ENCODE peak calls at places on chromosomes 1 and 21, in nine cellular contexts. T, O, Q, P, H, Z, A, Y and I are unnamed samples.

GRCh38 chr21:45570826-45571601 is 28.8 kb upstream of the SLC19A1 start:
- DNase-seq in Y (no peak), O (no peak), Q (peak; percentile 55), Z (peak; percentile 31), A (peak; percentile 81), T (no peak), H (peak; percentile 94), P (no peak), I (no peak)

GRCh38 chr1:207361910-207362309 is 40.4 kb downstream of the CD55 start:
- DNase-seq in A (no peak), Y (no peak), H (no peak), O (no peak), T (no peak), Q (no peak), P (no peak), Z (no peak), I (no peak)

GRCh38 chr1:20318971-20319370 is 28.3 kb downstream of the VWA5B1 start:
- DNase-seq in H (no peak), T (no peak), A (no peak), O (no peak), Z (no peak), Y (no peak), P (no peak), Q (no peak), I (no peak)

GRCh38 chr1:27009601-27010197 is 3.0 kb downstream of the TENT5B start:
- DNase-seq in P (no peak), Z (peak; percentile 91), T (peak; percentile 74), A (no peak), Y (no peak), Q (no peak), H (peak; percentile 80), O (no peak), I (no peak)

GRCh38 chr1:199909137-199909536 is 118.4 kb upstream of the NR5A2 start:
- DNase-seq in H (no peak), T (no peak), Y (no peak), A (no peak), P (no peak), Z (no peak), Q (no peak), O (no peak), I (no peak)

GRCh38 chr1:6424000-6424565 is 493 bp upstream of the ESPN start:
- DNase-seq in O (no peak), A (no peak), P (no peak), Y (no peak), Q (no peak), T (no peak), Z (no peak), H (no peak), I (no peak)

GRCh38 chr1:229076217-229076616 is 194.7 kb upstream of the RAB4A start:
- DNase-seq in Z (no peak), Y (no peak), O (no peak), P (no peak), Q (no peak), H (no peak), T (no peak), A (no peak), I (no peak)

GRCh38 chr1:216601427-216601751 is 121.8 kb downstream of the ESRRG start:
- DNase-seq in Q (no peak), H (no peak), T (no peak), O (no peak), A (no peak), Z (no peak), Y (no peak), P (no peak), I (no peak)

GRCh38 chr21:38948377-38948776 is 142.6 kb downstream of the ETS2 start:
- DNase-seq in O (no peak), H (no peak), A (no peak), Q (no peak), Z (no peak), T (no peak), P (no peak), Y (no peak), I (no peak)

GRCh38 chr1:4367230-4367629 is 287.2 kb upstream of the AJAP1 start:
- DNase-seq in P (no peak), A (no peak), Q (no peak), T (no peak), H (no peak), O (no peak), Y (no peak), Z (no peak), I (no peak)

GRCh38 chr1:4366091-4366490 is 288.3 kb upstream of the AJAP1 start:
- DNase-seq in Z (no peak), O (no peak), H (no peak), T (no peak), P (no peak), A (no peak), Y (no peak), Q (no peak), I (no peak)

GRCh38 chr1:4375812-4376211 is 278.6 kb upstream of the AJAP1 start:
- DNase-seq in A (no peak), O (no peak), Q (no peak), Y (no peak), Z (no peak), P (no peak), T (no peak), H (no peak), I (no peak)

GRCh38 chr1:4369335-4369734 is 285.1 kb upstream of the AJAP1 start:
- DNase-seq in H (no peak), Q (no peak), A (no peak), P (no peak), Z (no peak), T (no peak), Y (no peak), O (no peak), I (no peak)

DNA sequence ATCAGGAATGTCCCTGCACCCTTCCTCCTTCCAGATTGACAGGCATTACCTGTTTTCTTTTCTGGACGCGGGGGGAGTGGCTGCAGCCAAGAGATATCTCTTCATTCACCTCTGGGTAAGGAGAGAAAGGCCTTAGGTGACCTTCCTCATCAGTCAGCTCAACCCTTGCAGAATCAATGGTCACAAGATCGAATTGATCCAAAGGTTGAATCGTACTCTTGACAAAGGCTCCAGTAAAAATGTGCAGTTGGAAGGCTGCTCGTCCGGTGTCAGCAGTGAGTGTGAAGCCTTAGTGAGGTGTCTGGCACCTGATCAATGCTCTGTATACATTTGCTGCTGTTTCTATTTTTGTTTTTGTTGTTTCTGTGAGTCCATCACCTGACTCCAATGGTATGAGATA is 282.6 kb upstream of the AJAP1 start:
- DNase-seq in Y (no peak), Q (no peak), H (no peak), T (no peak), P (no peak), O (no peak), A (no peak), Z (no peak), I (no peak)
- H3K9me3 ChIP-seq in Y (no peaks in the 10 kb centered on the region), Q (no peaks in the 10 kb centered on the region), H (no peaks in the 10 kb centered on the region), T (no peaks in the 10 kb centered on the region), P (no peaks in the 10 kb centered on the region), O (no peaks in the 10 kb centered on the region), A (no peaks in the 10 kb centered on the region), Z (no peaks in the 10 kb centered on the region), I (no peaks in the 10 kb centered on the region)

DNA sequence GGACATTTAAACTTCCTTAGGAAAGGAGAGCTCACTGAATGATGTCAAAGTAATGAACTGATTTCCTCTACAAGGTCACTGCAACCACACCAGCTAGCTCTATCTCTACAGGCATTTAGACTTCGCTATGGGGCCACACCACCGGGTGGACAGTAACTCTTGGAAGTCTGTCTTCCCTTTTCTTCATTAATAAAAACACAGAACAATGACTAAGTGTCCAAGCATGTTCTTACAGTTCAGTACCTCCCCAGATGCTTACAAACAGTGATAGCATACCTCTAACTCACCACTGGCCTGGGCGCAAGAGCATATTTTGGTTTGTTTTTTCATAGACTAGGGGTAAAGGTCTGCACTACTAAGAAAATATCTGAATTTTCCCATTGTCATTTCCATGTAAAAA is 54.6 kb downstream of the SIM2 start:
- DNase-seq in O (no peak), Z (no peak), A (no peak), Y (no peak), T (no peak), P (no peak), Q (no peak), H (no peak), I (no peak)
- TF ChIP-seq CTCF in O (no peak), Z (no peak), A (no peak), Y (no peak), T (no peak), P (no peak), Q (no peak), H (no peak), I (no peak)

GRCh38 chr1:24438423-24438901 is 22.9 kb downstream of the NIPAL3 start:
- DNase-seq in H (peak; percentile 77), P (no peak), Z (no peak), Y (no peak), O (no peak), T (peak; percentile 78), A (no peak), Q (peak; percentile 59), I (no peak)

GRCh38 chr1:24441480-24441879 is 25.9 kb downstream of the NIPAL3 start:
- DNase-seq in H (no peak), T (no peak), A (no peak), Z (no peak), P (no peak), Q (no peak), O (no peak), Y (no peak), I (no peak)

GRCh38 chr1:24442764-24443163 is 27.2 kb downstream of the NIPAL3 start:
- DNase-seq in P (no peak), Y (no peak), T (no peak), O (no peak), H (no peak), Z (peak; percentile 68), A (peak; percentile 7), Q (no peak), I (no peak)

GRCh38 chr1:24441996-24442668 is 26.5 kb downstream of the NIPAL3 start:
- DNase-seq in Y (no peak), O (no peak), H (no peak), P (no peak), T (no peak), Z (no peak), Q (no peak), A (no peak), I (no peak)

DNA sequence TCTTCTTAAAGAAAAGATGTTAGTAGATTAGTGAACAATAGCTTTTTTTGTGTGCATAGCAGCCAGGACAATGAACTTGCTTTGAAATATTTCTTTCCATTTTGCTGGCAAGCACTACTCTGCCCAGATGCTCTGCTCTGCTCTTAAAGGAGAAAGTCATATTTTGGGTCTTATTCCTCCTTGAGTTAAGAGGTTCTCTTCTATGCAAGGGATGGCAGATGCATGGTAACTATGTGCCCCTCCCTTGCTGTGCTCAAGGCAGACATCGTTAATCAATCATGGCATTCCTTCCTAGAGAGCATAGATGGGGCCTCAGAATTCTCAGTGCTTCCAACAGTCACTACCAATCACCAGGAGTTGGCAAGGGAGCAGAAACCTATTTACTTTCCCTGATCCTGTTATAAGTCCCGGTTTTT is 27.6 kb downstream of the NIPAL3 start:
- DNase-seq in Y (no peak), Q (no peak), P (no peak), O (no peak), Z (no peak), T (no peak), A (no peak), H (no peak), I (no peak)
- TF ChIP-seq POLR2A in Y (no peak), Q (no peak), P (no peak), O (no peak), Z (no peak), T (no peak), A (no peak), H (no peak), I (no peak)

DNA sequence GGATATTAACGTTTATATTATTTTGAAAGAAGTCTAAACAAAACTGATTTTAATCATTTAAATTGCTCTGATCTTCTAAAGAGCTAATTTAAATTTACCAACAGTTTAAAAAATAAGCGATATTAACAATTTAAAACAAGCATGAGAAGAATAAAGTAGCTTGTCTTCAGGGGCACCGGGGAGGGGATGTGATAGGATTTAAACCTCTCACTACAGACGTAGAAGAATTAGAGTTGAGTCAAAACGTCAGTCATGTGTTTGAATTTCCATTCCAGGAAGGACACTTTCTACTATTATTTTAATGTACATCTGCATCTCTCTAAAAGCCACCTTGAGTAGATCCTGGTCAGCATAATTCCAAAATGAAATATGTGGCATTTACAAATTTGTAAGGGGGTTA is 58.2 kb upstream of the TPTE start:
- DNase-seq in A (no peak), Q (no peak), P (no peak), T (no peak), H (no peak), O (no peak), Z (no peak), Y (no peak), I (no peak)
- H3K9me3 ChIP-seq in A (no peaks in the 10 kb centered on the region), Q (no peaks in the 10 kb centered on the region), P (peaks cover 92% of the 10 kb centered on the region), T (no peaks in the 10 kb centered on the region), H (no peaks in the 10 kb centered on the region), O (no peaks in the 10 kb centered on the region), Z (no peaks in the 10 kb centered on the region), Y (no peaks in the 10 kb centered on the region), I (no peaks in the 10 kb centered on the region)